ENCODE peak calls at places on chromosomes 16 and 17, in four cellular contexts. A is breast epithelium, E is mucosa of descending colon, K is GM06990. B is an unnamed sample.

GRCh38 chr17:6632530-6632929 is 8.0 kb downstream of the KIAA0753 start:
- DNase-seq in A (no peak), E (no peak), K (no peak), B (no peak)

GRCh38 chr17:68711858-68712257 is 110.7 kb upstream of the FAM20A start:
- DNase-seq in A (no peak), E (no peak), K (no peak), B (no peak)

GRCh38 chr17:9367186-9367585 is 208.4 kb downstream of the STX8 start:
- DNase-seq in A (no peak), E (no peak), K (no peak), B (no peak)

GRCh38 chr17:56595831-56596740 is 2.6 kb downstream of the NOG start:
- DNase-seq in A (no peak), E (no peak), K (no peak), B (no peak)

GRCh38 chr16:52470601-52471000 is 76.3 kb downstream of the TOX3 start:
- DNase-seq in A (no peak), E (no peak), K (no peak), B (no peak)

GRCh38 chr17:74297941-74298340 is 23.9 kb downstream of the DNAI2 start:
- DNase-seq in A (no peak), E (no peak), K (no peak), B (no peak)

GRCh38 chr16:22732315-22732840 is 81.6 kb upstream of the HS3ST2 start:
- DNase-seq in A (no peak), E (no peak), K (no peak), B (no peak)

GRCh38 chr17:69213059-69213813 is 15.4 kb downstream of the ABCA10 start:
- DNase-seq in A (no peak), E (no peak), K (no peak), B (no peak)

GRCh38 chr17:49357516-49357915 is 4.5 kb downstream of the ZNF652 start:
- DNase-seq in A (no peak), E (no peak), K (no peak), B (no peak)

GRCh38 chr17:62792122-62792800 is 15.9 kb downstream of the MARCHF10 start:
- DNase-seq in A (no peak), E (no peak), K (no peak), B (no peak)

GRCh38 chr17:2949469-2950044 is 113.8 kb downstream of the OR1D5 start:
- DNase-seq in A (no peak), E (peak), K (no peak), B (no peak)

GRCh38 chr16:53899471-53899870 is 195.5 kb downstream of the FTO start:
- DNase-seq in A (no peak), E (no peak), K (no peak), B (no peak)

GRCh38 chr16:48831081-48831722 is 221.2 kb upstream of the N4BP1 start:
- DNase-seq in A (no peak), E (no peak), K (no peak), B (no peak)

GRCh38 chr16:55655709-55656694 is at the start of gene SLC6A2:
- DNase-seq in A (no peak), E (no peak), K (peak), B (peak)
- H3K4me3 ChIP-seq in A (peak), E (no peak), K (no peak), B (no peak)

GRCh38 chr16:51389881-51390280 is 238.8 kb upstream of the SALL1 start:
- DNase-seq in A (no peak), E (no peak), K (no peak), B (no peak)

GRCh38 chr16:51392651-51393187 is 241.6 kb upstream of the SALL1 start:
- DNase-seq in A (no peak), E (no peak), K (no peak), B (no peak)

GRCh38 chr16:51388516-51388951 is 237.5 kb upstream of the SALL1 start:
- DNase-seq in A (no peak), E (no peak), K (no peak), B (no peak)

GRCh38 chr16:51391798-51392511 is 240.9 kb upstream of the SALL1 start:
- DNase-seq in A (no peak), E (no peak), K (no peak), B (peak)

GRCh38 chr16:51390877-51391276 is 239.8 kb upstream of the SALL1 start:
- DNase-seq in A (no peak), E (no peak), K (no peak), B (no peak)
- H3K4me3 ChIP-seq in A (no peak), E (no peak), K (no peak), B (no peak)

GRCh38 chr17:14304876-14305636 is 4.2 kb downstream of the HS3ST3B1 start:
- DNase-seq in A (no peak), E (no peak), K (no peak), B (no peak)
- H3K4me3 ChIP-seq in A (no peak), E (no peak), K (no peak), B (no peak)

GRCh38 chr17:4901108-4901647 is 1.7 kb downstream of the CHRNE start:
- DNase-seq in A (no peak), E (no peak), K (no peak), B (no peak)
- H3K4me3 ChIP-seq in A (no peak), E (no peak), K (peak), B (peak)

GRCh38 chr16:24992696-24993095 is 22.5 kb downstream of the ARHGAP17 start:
- DNase-seq in A (no peak), E (no peak), K (no peak), B (no peak)
- H3K4me3 ChIP-seq in A (no peak), E (no peak), K (no peak), B (no peak)

DNA sequence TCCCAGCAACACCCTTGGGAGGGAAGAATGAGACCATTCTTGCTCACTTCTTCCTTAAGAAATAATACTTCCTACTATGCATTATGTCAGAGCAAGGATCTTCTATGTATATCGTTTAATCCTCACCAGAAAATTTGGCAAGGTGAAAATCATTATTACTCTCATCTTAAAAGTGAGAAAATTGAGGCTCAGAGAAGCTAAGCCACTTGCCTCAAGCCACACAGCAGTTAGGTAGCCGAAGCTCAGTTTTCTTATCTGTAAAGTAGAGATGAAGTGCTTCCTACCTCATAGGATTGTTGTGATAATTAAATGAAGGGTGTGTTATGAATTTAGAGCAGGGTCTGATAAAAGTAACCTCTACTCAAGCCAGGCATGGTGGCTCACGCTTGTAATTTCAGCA is 368.9 kb upstream of the ASIC2 start:
- DNase-seq in A (no peak), E (no peak), K (no peak), B (no peak)
- H3K4me3 ChIP-seq in A (no peak), E (no peak), K (no peak), B (no peak)

DNA sequence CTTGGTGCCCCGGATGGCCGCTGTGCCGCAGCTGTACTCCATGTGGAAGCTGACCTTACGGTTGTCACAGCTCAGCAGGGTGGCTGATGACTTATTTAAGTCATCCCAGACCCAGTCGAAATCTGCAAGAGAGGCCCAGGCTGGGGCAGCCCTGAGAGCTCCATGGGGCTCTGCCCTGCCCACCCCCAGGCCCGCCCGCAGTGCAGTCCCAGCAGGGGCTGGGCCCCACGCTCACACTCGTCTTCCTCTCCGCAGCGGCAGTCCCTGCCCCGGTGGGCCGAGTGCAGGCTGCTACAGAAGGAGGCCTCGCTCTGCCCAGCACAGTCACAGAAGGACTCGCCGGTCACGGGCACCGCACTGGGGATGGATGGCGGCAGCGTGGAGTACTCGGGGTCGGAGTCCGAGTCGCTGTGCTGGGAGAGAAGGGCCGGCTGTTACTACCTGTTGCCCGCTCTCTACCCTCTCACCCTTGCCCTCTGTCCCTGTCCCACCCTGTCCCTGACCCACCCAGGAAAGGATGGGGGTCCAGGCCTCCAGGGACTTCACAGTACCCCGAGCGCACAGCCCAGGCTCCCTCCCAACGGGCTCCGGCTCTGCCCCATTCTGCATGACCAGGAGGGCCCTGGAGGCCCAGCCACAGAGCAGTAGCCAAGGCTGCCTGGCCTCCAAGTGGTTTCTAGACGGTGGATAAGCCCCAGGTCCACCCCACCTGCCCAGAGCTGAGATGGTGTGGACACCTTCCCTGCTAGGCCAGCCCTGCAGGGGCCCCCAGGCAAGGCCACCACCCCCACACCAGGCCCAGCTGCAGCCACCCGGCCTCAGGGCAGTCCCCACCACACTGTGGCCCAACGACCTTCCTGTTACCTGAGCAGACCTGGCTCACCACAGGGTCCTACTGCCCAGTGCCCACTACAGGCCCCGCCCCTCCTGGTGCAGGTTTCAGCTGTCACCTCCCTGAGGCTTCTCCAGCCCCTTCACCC is 3.9 kb downstream of the SPSB3 start:
- DNase-seq in A (no peak), E (no peak), K (peak), B (no peak)
- H3K4me3 ChIP-seq in A (no peak), E (no peak), K (no peak), B (no peak)

DNA sequence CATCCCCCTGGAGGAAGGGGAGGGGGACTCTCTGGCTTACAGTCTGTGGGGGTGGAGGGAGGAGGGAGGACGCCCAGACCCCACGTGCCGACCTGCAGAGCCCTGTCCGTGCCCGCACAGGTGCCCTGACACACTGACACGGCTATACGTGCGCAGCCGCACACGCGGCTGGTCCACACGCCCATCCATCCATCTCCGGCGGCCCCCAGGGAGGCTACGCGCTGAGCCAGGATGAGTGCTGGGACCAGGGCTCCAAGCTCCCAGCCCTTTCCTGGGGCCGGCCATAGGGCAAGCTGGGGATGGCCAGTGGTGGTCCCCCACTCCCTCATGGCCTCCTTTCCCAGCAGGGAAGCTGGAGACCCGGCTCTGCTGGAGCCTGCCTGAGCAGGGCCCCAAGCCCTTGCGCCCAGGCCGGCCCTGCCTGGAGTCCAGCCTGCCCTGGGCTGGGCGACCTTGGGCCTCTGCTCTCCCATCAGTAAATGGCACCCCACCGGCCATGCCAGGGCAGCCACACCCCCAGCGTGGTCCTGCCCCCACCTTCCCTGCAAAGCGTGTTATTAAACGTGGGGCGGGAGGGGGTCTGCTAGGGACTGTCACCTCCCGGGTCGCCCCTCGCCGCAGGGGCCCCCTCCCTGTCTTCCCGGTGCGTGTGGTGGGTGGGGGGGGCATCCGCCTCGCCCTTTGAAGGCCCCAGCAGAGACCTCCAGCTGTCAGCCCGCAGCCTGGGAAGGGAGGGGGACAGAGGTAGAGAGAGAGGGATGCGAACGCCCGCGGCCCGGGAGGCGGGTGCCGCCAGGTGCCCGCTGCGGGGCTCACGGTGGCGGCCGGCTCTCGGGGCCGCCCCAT is 866 bp downstream of the CASKIN1 start:
- DNase-seq in A (no peak), E (no peak), K (no peak), B (no peak)
- H3K4me3 ChIP-seq in A (peak), E (no peak), K (peak), B (no peak)

DNA sequence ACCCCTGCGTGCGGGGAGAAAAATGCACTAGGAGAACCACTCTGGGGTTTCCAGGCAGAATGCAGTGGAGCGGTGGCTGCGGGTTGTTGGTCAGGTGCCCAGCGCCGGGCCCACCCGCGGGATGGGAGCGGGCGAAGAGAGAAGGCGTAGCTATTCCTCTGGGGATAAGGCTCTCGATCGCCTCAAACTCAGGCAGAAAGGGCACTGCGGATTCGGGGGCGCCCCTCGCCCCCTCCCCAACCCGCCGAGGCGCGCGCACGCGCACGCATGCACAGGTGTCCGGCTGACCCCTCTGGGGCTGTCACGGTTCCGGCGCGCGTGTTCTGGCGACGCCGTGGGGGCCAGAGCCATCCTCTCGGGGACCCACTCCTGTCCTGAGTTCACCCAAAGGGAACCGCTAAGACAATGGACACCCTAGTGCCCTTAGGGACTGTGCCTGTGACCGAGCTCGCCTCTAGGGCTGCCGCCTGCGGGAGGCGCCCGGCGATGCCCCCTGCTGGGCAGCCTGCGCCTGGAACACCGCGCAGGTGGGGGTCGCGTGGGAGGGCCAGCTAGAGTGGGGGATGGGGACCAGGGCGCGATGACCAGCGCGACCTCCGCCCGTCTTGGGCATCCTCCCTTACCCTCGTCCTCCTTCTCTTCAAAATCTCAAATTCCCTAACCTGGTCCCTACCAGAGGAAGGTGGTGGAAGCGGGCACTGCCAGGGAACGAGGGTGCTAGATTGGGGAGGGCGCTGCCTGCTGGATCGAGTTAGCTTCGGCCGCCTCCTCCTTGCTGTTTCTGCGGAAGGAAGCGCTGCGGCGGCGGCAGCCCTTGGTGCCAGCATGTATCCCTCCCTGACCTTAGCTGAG is 14.4 kb upstream of the CBX8 start:
- DNase-seq in A (no peak), E (peak), K (peak), B (no peak)
- H3K4me3 ChIP-seq in A (no peak), E (no peak), K (peak), B (no peak)

DNA sequence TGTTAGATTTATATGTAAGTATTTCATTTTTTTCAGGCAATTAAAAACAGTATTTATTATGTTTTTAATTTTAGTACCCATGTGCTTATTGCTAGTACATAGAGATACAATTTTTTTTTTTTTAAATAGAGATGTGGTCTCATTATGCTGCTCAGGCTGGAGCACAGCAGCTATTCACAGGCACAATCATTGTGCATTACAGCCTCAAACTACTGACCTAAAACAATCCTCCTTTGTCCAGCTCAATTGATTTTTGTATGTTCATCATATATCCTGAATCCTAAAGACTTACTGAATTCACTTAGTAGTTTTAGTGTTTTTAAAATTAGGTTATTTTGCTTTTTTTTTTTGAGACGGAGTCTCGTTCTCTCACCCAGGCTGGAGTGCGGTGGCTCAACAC is 26.3 kb downstream of the SPECC1 start:
- DNase-seq in A (no peak), E (no peak), K (no peak), B (no peak)
- H3K4me3 ChIP-seq in A (no peak), E (no peak), K (no peak), B (no peak)

B was measured in kidney.